ENCODE peak calls at places on chromosomes 13 and 19, in nine cellular contexts. V, Q, W, S, M, G, L, N and H are unnamed samples.

GRCh38 chr19:53394522-53394973 is 401 bp upstream of the ZNF765 start:
- DNase-seq in V (no peak), Q (peak; percentile 60), W (peak; percentile 52), S (no peak), M (peak; percentile 59), G (peak; percentile 76), L (peak; percentile 81), N (no peak), H (no peak)

GRCh38 chr19:35786299-35787160 is 11.2 kb downstream of the ARHGAP33 start:
- DNase-seq in V (no peak), Q (no peak), W (no peak), S (no peak), M (no peak), G (no peak), L (no peak), N (no peak), H (no peak)

GRCh38 chr13:105735269-105735668 is 800.2 kb downstream of the EFNB2 start:
- DNase-seq in V (no peak), Q (no peak), W (peak; percentile 11), S (no peak), M (no peak), G (peak; percentile 36), L (no peak), N (no peak), H (no peak)

GRCh38 chr19:18364826-18365528 is 21.0 kb upstream of the GDF15 start:
- DNase-seq in V (peak; percentile 26), Q (no peak), W (no peak), S (no peak), M (peak; percentile 40), G (peak; percentile 100), L (no peak), N (no peak), H (peak; percentile 100)

GRCh38 chr19:18596752-18597157 is 8.2 kb downstream of the REX1BD start:
- DNase-seq in V (no peak), Q (peak; percentile 78), W (peak; percentile 12), S (no peak), M (peak; percentile 16), G (no peak), L (peak; percentile 61), N (no peak), H (no peak)

GRCh38 chr19:48468806-48469055 is 438 bp upstream of the CYTH2 start:
- DNase-seq in V (no peak), Q (no peak), W (no peak), S (no peak), M (no peak), G (no peak), L (no peak), N (no peak), H (peak; percentile 99)

GRCh38 chr13:98798849-98799645 is 46.6 kb upstream of the SLC15A1 start:
- DNase-seq in V (no peak), Q (no peak), W (no peak), S (no peak), M (no peak), G (no peak), L (no peak), N (no peak), H (no peak)

GRCh38 chr13:94505730-94506129 is 26.2 kb upstream of the DCT start:
- DNase-seq in V (no peak), Q (no peak), W (no peak), S (no peak), M (no peak), G (no peak), L (no peak), N (no peak), H (no peak)

GRCh38 chr19:13102666-13103584 is at the start of gene LYL1:
- DNase-seq in V (peak; percentile 92), Q (peak; percentile 66), W (no peak), S (peak; percentile 89), M (peak; percentile 33), G (no peak), L (peak; percentile 83), N (no peak), H (no peak)

GRCh38 chr19:7168941-7169340 is 99.4 kb downstream of the ZNF557 start:
- DNase-seq in V (no peak), Q (no peak), W (no peak), S (no peak), M (no peak), G (no peak), L (no peak), N (no peak), H (no peak)

GRCh38 chr13:113822266-113822665 is 41.6 kb downstream of the GAS6 start:
- DNase-seq in V (no peak), Q (no peak), W (no peak), S (no peak), M (no peak), G (no peak), L (no peak), N (no peak), H (no peak)

GRCh38 chr19:28859811-28860210 is 353.1 kb downstream of the UQCRFS1 start:
- DNase-seq in V (no peak), Q (no peak), W (no peak), S (no peak), M (no peak), G (no peak), L (no peak), N (no peak), H (no peak)

GRCh38 chr19:37227996-37228395 is 10.0 kb downstream of the ZNF383 start:
- DNase-seq in V (no peak), Q (peak; percentile 19), W (peak; percentile 11), S (peak; percentile 42), M (no peak), G (no peak), L (peak; percentile 42), N (no peak), H (no peak)

GRCh38 chr13:74026753-74027152 is 107.5 kb downstream of the KLF12 start:
- DNase-seq in V (no peak), Q (peak; percentile 5), W (no peak), S (peak; percentile 79), M (no peak), G (peak; percentile 46), L (no peak), N (peak; percentile 20), H (no peak)

GRCh38 chr13:75326173-75327131 is 155.5 kb downstream of the TBC1D4 start:
- DNase-seq in V (peak; percentile 85), Q (no peak), W (no peak), S (no peak), M (no peak), G (peak; percentile 75), L (no peak), N (peak; percentile 29), H (no peak)

GRCh38 chr19:49546825-49547565 is 19.2 kb downstream of the RCN3 start:
- DNase-seq in V (peak; percentile 69), Q (peak; percentile 80), W (peak; percentile 57), S (peak; percentile 78), M (peak; percentile 70), G (peak; percentile 93), L (peak; percentile 95), N (peak; percentile 54), H (peak; percentile 50)

GRCh38 chr13:106432636-106433035 is 102.8 kb downstream of the EFNB2 start:
- DNase-seq in V (no peak), Q (no peak), W (no peak), S (no peak), M (no peak), G (no peak), L (no peak), N (no peak), H (no peak)

GRCh38 chr19:34475026-34475974 is 6.3 kb upstream of the WTIP start:
- DNase-seq in V (peak; percentile 68), Q (no peak), W (no peak), S (no peak), M (no peak), G (peak; percentile 90), L (no peak), N (no peak), H (peak; percentile 43)

GRCh38 chr13:110345266-110345665 is 38.2 kb downstream of the COL4A2 start:
- DNase-seq in V (no peak), Q (no peak), W (no peak), S (no peak), M (no peak), G (no peak), L (no peak), N (no peak), H (no peak)

GRCh38 chr19:1523412-1524205 is at the start of gene PLK5:
- DNase-seq in V (no peak), Q (peak; percentile 77), W (no peak), S (no peak), M (peak; percentile 39), G (no peak), L (peak; percentile 79), N (no peak), H (no peak)

GRCh38 chr13:98207411-98207810 is 30.3 kb upstream of the RNF113B start:
- DNase-seq in V (no peak), Q (no peak), W (no peak), S (no peak), M (no peak), G (peak; percentile 71), L (no peak), N (no peak), H (no peak)

GRCh38 chr19:17346109-17346671 is 8.8 kb downstream of the GTPBP3 start:
- DNase-seq in V (peak; percentile 52), Q (peak; percentile 89), W (peak; percentile 62), S (peak; percentile 73), M (peak; percentile 65), G (peak; percentile 66), L (peak; percentile 83), N (peak; percentile 50), H (no peak)

GRCh38 chr19:48858984-48859710 is 9.3 kb downstream of the PLEKHA4 start:
- DNase-seq in V (peak; percentile 12), Q (no peak), W (no peak), S (peak; percentile 76), M (peak; percentile 15), G (no peak), L (no peak), N (no peak), H (no peak)

GRCh38 chr19:3855321-3855720 is 13.5 kb downstream of the ZFR2 start:
- DNase-seq in V (no peak), Q (no peak), W (no peak), S (no peak), M (no peak), G (no peak), L (no peak), N (no peak), H (no peak)

GRCh38 chr13:25901460-25902376 is 150.1 kb downstream of the SHISA2 start:
- DNase-seq in V (no peak), Q (no peak), W (no peak), S (no peak), M (no peak), G (peak; percentile 93), L (no peak), N (no peak), H (no peak)

GRCh38 chr19:35897706-35898451 is 2.5 kb downstream of the NFKBID start:
- DNase-seq in V (no peak), Q (no peak), W (no peak), S (no peak), M (no peak), G (no peak), L (no peak), N (no peak), H (no peak)

GRCh38 chr13:47249296-47249695 is 352.4 kb upstream of the HTR2A start:
- DNase-seq in V (no peak), Q (no peak), W (no peak), S (no peak), M (no peak), G (no peak), L (no peak), N (no peak), H (no peak)

GRCh38 chr13:95896302-95896701 is 156.9 kb downstream of the UGGT2 start:
- DNase-seq in V (no peak), Q (no peak), W (no peak), S (no peak), M (no peak), G (no peak), L (no peak), N (no peak), H (peak; percentile 9)

GRCh38 chr13:99383511-99383921 is 76.3 kb upstream of the GPR183 start:
- DNase-seq in V (no peak), Q (no peak), W (no peak), S (no peak), M (no peak), G (no peak), L (no peak), N (no peak), H (no peak)

GRCh38 chr19:13083008-13083404 is 19.7 kb downstream of the LYL1 start:
- DNase-seq in V (no peak), Q (no peak), W (no peak), S (no peak), M (no peak), G (no peak), L (no peak), N (no peak), H (no peak)

GRCh38 chr13:51980918-51981317 is 30.3 kb downstream of the ATP7B start:
- DNase-seq in V (no peak), Q (no peak), W (no peak), S (no peak), M (no peak), G (no peak), L (no peak), N (no peak), H (no peak)